ENCODE peak calls at places on chromosomes 11 and 22, in four cellular contexts. V is K562, U is A549, N is GM12878. K is an unnamed sample.

GRCh38 chr22:21828268-21828638 is 39.2 kb downstream of the MAPK1 start:
- DNase-seq in U (no peak), V (no peak), N (no peak), K (no peak)

GRCh38 chr22:39362271-39362670 is 12.5 kb downstream of the SYNGR1 start:
- DNase-seq in V (peak; percentile 27), U (no peak), N (no peak), K (no peak)

GRCh38 chr11:96203567-96204365 is 139.2 kb downstream of the MAML2 start:
- DNase-seq in U (no peak), N (no peak), V (no peak), K (no peak)

GRCh38 chr22:35915477-35916013 is 113.1 kb downstream of the RBFOX2 start:
- DNase-seq in N (no peak), V (no peak), U (no peak), K (no peak)

GRCh38 chr22:39518996-39519680 is 1.2 kb upstream of the ATF4 start:
- DNase-seq in N (no peak), U (no peak), V (peak; percentile 52), K (no peak)

GRCh38 chr11:28123151-28123571 is 15.0 kb downstream of the METTL15 start:
- DNase-seq in N (no peak), U (no peak), V (no peak), K (peak; percentile 10)

GRCh38 chr11:43788394-43788793 is 92.2 kb upstream of the ALKBH3 start:
- DNase-seq in V (no peak), N (no peak), U (no peak), K (no peak)

GRCh38 chr11:2933376-2934056 is 4.3 kb upstream of the PHLDA2 start:
- DNase-seq in V (no peak), N (peak; percentile 21), U (peak; percentile 85), K (no peak)

GRCh38 chr11:46345131-46345597 is 2.1 kb upstream of the DGKZ start:
- DNase-seq in N (no peak), U (no peak), V (peak; percentile 41), K (no peak)

GRCh38 chr11:92070026-92070889 is 154.4 kb upstream of the FAT3 start:
- DNase-seq in V (no peak), U (no peak), N (no peak), K (no peak)

GRCh38 chr11:19812710-19813109 is 100.1 kb downstream of the NAV2 start:
- DNase-seq in U (no peak), N (no peak), V (no peak), K (no peak)

GRCh38 chr11:84685149-84685548 is 942.0 kb downstream of the DLG2 start:
- DNase-seq in V (no peak), U (no peak), N (no peak), K (no peak)

GRCh38 chr22:24413271-24413670 is 14.1 kb upstream of the ADORA2A start:
- DNase-seq in V (no peak), N (no peak), U (no peak), K (no peak)

GRCh38 chr11:65429724-65430405 is 7.3 kb downstream of the NEAT1 start:
- DNase-seq in U (peak; percentile 85), V (peak; percentile 27), N (no peak), K (no peak)

GRCh38 chr22:44442186-44442465 is 55.9 kb downstream of the RTL6 start:
- DNase-seq in V (no peak), N (no peak), U (no peak), K (no peak)

DNA sequence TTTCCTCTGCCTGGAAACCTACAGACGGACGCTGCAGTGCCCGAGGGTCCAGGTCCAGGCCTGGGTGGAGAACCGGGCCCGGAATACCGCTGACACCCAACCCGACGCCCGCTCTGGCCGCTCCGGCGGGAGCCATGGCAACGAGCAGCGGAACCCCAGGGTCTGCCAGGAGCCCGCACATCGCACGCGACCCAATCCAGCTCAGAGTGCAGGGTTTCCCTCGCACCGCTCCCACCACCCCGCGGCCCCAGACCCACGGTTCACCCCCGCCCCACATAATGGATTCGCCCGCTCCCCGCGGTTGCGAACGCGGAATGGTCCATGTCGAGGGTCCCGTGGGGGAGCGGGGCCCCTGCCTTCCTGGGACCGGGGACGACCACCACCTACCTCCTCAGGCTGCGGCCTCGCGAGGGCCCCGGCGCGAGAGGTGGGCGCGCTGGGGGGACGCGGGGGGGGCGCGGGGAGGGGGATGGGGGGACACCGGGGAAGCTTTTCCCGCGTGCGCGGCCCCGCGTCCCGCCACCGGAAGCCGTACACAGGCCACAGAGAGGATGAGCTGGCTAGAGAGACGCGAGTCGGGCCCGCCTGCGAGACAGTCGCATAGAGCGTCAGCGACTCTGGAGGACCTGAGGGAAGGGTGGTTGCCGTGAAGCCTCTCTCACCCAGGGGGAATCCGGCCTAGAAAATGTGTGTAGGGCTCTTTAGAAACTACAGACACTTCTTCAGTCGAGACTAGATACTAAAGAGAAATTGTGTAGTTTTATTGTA is at the start of gene SSRP1:
- DNase-seq in U (peak; percentile 91), V (peak; percentile 91), N (peak; percentile 47), K (peak; percentile 79)
- TF ChIP-seq POLR2AphosphoS2 in U (no peak), V (no peak), N (peak; percentile 54), K (no peak)

GRCh38 chr22:41034741-41035140 is 57.7 kb upstream of the EP300 start:
- DNase-seq in V (no peak), U (no peak), N (no peak), K (no peak)

GRCh38 chr22:41030891-41031290 is 61.5 kb upstream of the EP300 start:
- DNase-seq in N (no peak), U (no peak), V (no peak), K (no peak)

GRCh38 chr22:41023299-41023623 is 69.1 kb upstream of the EP300 start:
- DNase-seq in N (no peak), V (no peak), U (no peak), K (no peak)

DNA sequence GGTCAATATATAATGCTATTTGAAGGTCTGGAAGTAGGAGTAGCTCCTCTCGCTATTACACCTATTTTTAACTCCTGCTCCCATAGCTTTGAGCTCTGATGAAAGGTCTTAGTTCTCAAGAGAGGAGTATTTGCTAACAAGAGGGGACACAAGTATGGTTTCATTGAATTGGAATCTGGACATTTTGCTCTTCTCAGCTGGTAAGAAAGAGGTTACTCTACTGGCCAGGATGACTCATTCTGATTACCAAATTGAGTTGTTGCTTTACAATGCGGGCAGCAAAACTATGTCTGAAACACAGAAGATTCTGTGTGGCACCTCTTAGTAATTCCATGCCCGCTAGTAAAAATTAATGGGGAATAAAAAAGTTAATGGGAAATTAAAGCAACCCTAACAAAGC is 63.6 kb upstream of the EP300 start:
- DNase-seq in N (no peak), U (peak; percentile 31), V (no peak), K (peak; percentile 64)
- TF ChIP-seq POLR2AphosphoS2 in N (no peak), U (no peak), V (no peak), K (no peak)

DNA sequence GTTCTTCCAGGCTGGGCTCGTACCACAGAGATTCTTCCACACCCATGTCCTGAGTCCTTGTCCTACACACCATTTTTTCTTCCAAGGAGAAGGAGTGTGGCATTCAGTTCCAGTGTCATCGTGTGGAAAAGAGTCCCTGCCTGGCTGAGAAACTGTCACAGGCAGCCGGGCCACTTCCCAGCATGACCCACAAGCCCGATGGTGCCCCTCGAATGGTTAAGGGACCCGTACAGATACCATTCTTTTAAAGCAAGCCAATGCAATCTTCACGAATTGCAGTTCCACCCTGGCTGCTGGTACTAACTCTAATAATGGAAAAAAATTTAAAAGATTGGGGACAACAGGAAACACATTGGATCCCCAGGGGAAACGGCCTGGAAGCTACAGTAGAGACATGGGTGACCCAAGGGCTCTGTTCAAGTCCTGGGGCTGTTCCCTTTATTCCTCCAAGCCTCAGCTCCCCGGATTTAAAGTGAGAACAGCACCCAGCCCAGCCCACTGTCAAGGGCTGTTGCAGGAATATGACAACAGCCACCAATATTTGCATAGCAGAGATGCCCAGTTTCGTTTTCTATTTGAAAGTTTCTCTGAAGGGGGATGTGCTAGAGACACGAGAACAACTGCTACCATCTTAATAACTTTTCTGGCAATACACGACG is 80.9 kb upstream of the WNT7B start:
- DNase-seq in N (peak; percentile 56), U (no peak), V (no peak), K (no peak)
- TF ChIP-seq POLR2AphosphoS2 in N (no peak), U (no peak), V (no peak), K (no peak)

GRCh38 chr11:133636686-133637085 is 104.4 kb upstream of the OPCML start:
- DNase-seq in V (no peak), U (no peak), N (no peak), K (no peak)
- TF ChIP-seq POLR2AphosphoS2 in V (no peak), U (no peak), N (no peak), K (no peak)

GRCh38 chr22:41523464-41524221 is 20.6 kb downstream of the POLR3H start:
- DNase-seq in U (no peak), N (no peak), V (peak; percentile 90), K (no peak)
- TF ChIP-seq POLR2AphosphoS2 in U (no peak), N (peak; percentile 20), V (no peak), K (no peak)

GRCh38 chr22:27032121-27032761 is 374.9 kb downstream of the MIAT start:
- DNase-seq in U (no peak), N (no peak), V (peak; percentile 5), K (no peak)
- TF ChIP-seq POLR2AphosphoS2 in U (no peak), N (no peak), V (no peak), K (no peak)